ENCODE peak calls at places on chromosomes 7 and 10, in six cellular contexts. M, I, D, R, P and L are unnamed samples.

GRCh38 chr7:147492621-147493020 is 1097.9 kb upstream of the C7orf33 start:
- DNase-seq in M (no peak), I (no peak), D (no peak), R (peak), P (no peak), L (no peak)

GRCh38 chr7:126803990-126804389 is 448.8 kb downstream of the GRM8 start:
- DNase-seq in M (no peak), I (no peak), D (no peak), R (no peak), P (no peak), L (no peak)

GRCh38 chr10:80278480-80278879 is 11.0 kb downstream of the MAT1A start:
- DNase-seq in M (no peak), I (no peak), D (no peak), R (no peak), P (no peak), L (no peak)

GRCh38 chr7:20304366-20304765 is 26.3 kb upstream of the ITGB8 start:
- DNase-seq in M (no peak), I (no peak), D (no peak), R (no peak), P (peak), L (no peak)

GRCh38 chr7:44541028-44541869 is at the start of gene NPC1L1:
- DNase-seq in M (no peak), I (no peak), D (no peak), R (no peak), P (no peak), L (no peak)

GRCh38 chr10:78207216-78207615 is 173.6 kb downstream of the RPS24 start:
- DNase-seq in M (no peak), I (no peak), D (no peak), R (no peak), P (no peak), L (peak)

GRCh38 chr7:152511736-152512135 is 75.9 kb upstream of the KMT2C start:
- DNase-seq in M (no peak), I (no peak), D (no peak), R (no peak), P (no peak), L (no peak)

GRCh38 chr10:130411496-130412070 is 275.4 kb downstream of the GLRX3 start:
- DNase-seq in M (no peak), I (no peak), D (no peak), R (no peak), P (peak), L (no peak)

GRCh38 chr7:5754981-5755599 is 26.4 kb downstream of the RNF216 start:
- DNase-seq in M (no peak), I (no peak), D (no peak), R (no peak), P (no peak), L (no peak)